ENCODE peak calls at places on chromosome 19, in eight cellular contexts. F is CD8-positive, alpha-beta T cell; P is AG10803; Z is thoracic aorta; L is WTC11; C is neural crest cell; Y is fibroblast of pulmonary artery; A is progenitor cell of endocrine pancreas. G is an unnamed sample.
A peak's percentile ranks its signal among the peaks of the same experiment; 100 is the strongest.

GRCh38 chr19:41882568-41883462 is at the start of gene ARHGEF1:
- DNase-seq in F (peak; percentile 64), P (peak; percentile 27), Z (no peak), L (peak; percentile 56), C (no peak), Y (no peak), A (no peak), G (peak; percentile 67)

GRCh38 chr19:56104423-56104822 is 16.7 kb downstream of the ZNF787 start:
- DNase-seq in F (no peak), P (no peak), Z (no peak), L (no peak), C (no peak), Y (no peak), A (no peak), G (no peak)

GRCh38 chr19:17026041-17026658 is 460 bp downstream of the CPAMD8 start:
- DNase-seq in F (peak; percentile 20), P (no peak), Z (no peak), L (no peak), C (no peak), Y (no peak), A (peak; percentile 23), G (no peak)

GRCh38 chr19:40398417-40399056 is 8.6 kb upstream of the HIPK4 start:
- DNase-seq in F (peak; percentile 39), P (no peak), Z (no peak), L (peak; percentile 92), C (no peak), Y (no peak), A (no peak), G (no peak)

GRCh38 chr19:44847144-44848035 is 1.3 kb downstream of the NECTIN2 start:
- DNase-seq in F (no peak), P (peak; percentile 50), Z (no peak), L (peak; percentile 74), C (peak; percentile 20), Y (peak; percentile 50), A (peak; percentile 65), G (peak; percentile 77)

GRCh38 chr19:10774893-10775292 is 57.0 kb downstream of the DNM2 start:
- DNase-seq in F (no peak), P (no peak), Z (no peak), L (no peak), C (no peak), Y (no peak), A (no peak), G (no peak)

GRCh38 chr19:47243776-47244547 is 12.4 kb upstream of the CCDC9 start:
- DNase-seq in F (peak; percentile 81), P (peak; percentile 98), Z (peak; percentile 61), L (peak; percentile 95), C (peak; percentile 95), Y (peak; percentile 98), A (peak; percentile 96), G (peak; percentile 99)

GRCh38 chr19:49414256-49414655 is 9.0 kb downstream of the PTH2 start:
- DNase-seq in F (no peak), P (no peak), Z (no peak), L (no peak), C (no peak), Y (no peak), A (no peak), G (no peak)

GRCh38 chr19:6227941-6228325 is 51.8 kb downstream of the MLLT1 start:
- DNase-seq in F (no peak), P (no peak), Z (no peak), L (no peak), C (no peak), Y (no peak), A (no peak), G (no peak)

GRCh38 chr19:33905473-33905936 is 108.8 kb downstream of the KCTD15 start:
- DNase-seq in F (no peak), P (no peak), Z (no peak), L (peak; percentile 54), C (no peak), Y (no peak), A (peak; percentile 19), G (peak; percentile 73)

GRCh38 chr19:11332822-11333221 is 6.6 kb downstream of the RAB3D start:
- DNase-seq in F (no peak), P (no peak), Z (no peak), L (no peak), C (no peak), Y (no peak), A (no peak), G (no peak)

GRCh38 chr19:29531458-29532025 is 5.7 kb downstream of the VSTM2B start:
- DNase-seq in F (no peak), P (no peak), Z (no peak), L (no peak), C (no peak), Y (no peak), A (no peak), G (no peak)

GRCh38 chr19:6298413-6298812 is 18.6 kb upstream of the MLLT1 start:
- DNase-seq in F (no peak), P (no peak), Z (no peak), L (no peak), C (no peak), Y (no peak), A (no peak), G (no peak)

GRCh38 chr19:49712397-49712859 is 21.5 kb downstream of the CPT1C start:
- DNase-seq in F (no peak), P (peak; percentile 79), Z (no peak), L (peak; percentile 93), C (peak; percentile 28), Y (peak; percentile 60), A (no peak), G (no peak)

GRCh38 chr19:16143399-16144215 is at the start of gene HSH2D:
- DNase-seq in F (peak; percentile 75), P (no peak), Z (no peak), L (peak; percentile 73), C (no peak), Y (no peak), A (no peak), G (no peak)

GRCh38 chr19:58586131-58586765 is 13.1 kb upstream of the MZF1 start:
- DNase-seq in F (no peak), P (no peak), Z (no peak), L (no peak), C (peak; percentile 0), Y (no peak), A (peak; percentile 6), G (no peak)

GRCh38 chr19:43739836-43740235 is 14.9 kb downstream of the SMG9 start:
- DNase-seq in F (no peak), P (no peak), Z (no peak), L (no peak), C (no peak), Y (no peak), A (no peak), G (no peak)

GRCh38 chr19:19777692-19778091 is 43.9 kb downstream of the ZNF506 start:
- DNase-seq in F (no peak), P (no peak), Z (no peak), L (no peak), C (no peak), Y (no peak), A (no peak), G (no peak)

GRCh38 chr19:19775891-19776205 is 42.9 kb upstream of the ZNF14 start:
- DNase-seq in F (no peak), P (no peak), Z (no peak), L (no peak), C (no peak), Y (no peak), A (no peak), G (no peak)

GRCh38 chr19:19778666-19779065 is 42.9 kb downstream of the ZNF506 start:
- DNase-seq in F (no peak), P (no peak), Z (no peak), L (no peak), C (no peak), Y (no peak), A (no peak), G (no peak)

GRCh38 chr19:19774354-19775033 is 41.6 kb upstream of the ZNF14 start:
- DNase-seq in F (no peak), P (no peak), Z (no peak), L (no peak), C (no peak), Y (no peak), A (no peak), G (no peak)

GRCh38 chr19:19776206-19777008 is 43.5 kb upstream of the ZNF14 start:
- DNase-seq in F (peak; percentile 86), P (peak; percentile 98), Z (peak; percentile 94), L (peak; percentile 99), C (peak; percentile 94), Y (peak; percentile 99), A (peak; percentile 97), G (peak; percentile 96)
- TF ChIP-seq CTCF in F (no peak), P (no peak), Z (no peak), L (no peak), C (no peak), Y (no peak), A (no peak), G (no peak)

DNA sequence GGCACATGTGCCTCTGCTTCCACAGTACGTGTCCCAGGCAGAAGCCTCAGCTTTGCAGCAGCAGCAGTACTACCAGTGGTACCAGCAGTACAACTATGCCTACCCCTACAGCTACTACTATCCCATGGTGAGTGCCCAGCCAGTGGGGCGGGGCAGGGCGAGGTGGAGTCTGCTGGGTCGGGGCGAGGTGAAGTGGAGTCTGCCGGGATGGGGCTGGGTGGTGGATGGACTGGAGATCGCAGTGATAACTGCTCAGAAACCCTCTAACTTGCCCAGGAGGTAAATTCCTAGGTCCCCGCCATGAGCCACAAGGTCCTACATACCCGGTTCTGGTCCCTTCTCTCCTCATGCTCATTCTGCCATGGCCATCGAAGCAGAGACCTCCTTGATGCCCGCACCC is 3.6 kb downstream of the LENG8 start:
- DNase-seq in F (no peak), P (no peak), Z (no peak), L (no peak), C (no peak), Y (no peak), A (no peak), G (no peak)
- TF ChIP-seq CTCF in F (no peak), P (no peak), Z (no peak), L (no peak), C (no peak), Y (no peak), A (no peak), G (no peak)

GRCh38 chr19:14136509-14137281 is at the start of gene ASF1B:
- DNase-seq in F (peak; percentile 93), P (peak; percentile 100), Z (peak; percentile 95), L (peak; percentile 98), C (peak; percentile 95), Y (peak; percentile 100), A (peak; percentile 97), G (peak; percentile 98)
- TF ChIP-seq CTCF in F (peak; percentile 68), P (peak; percentile 57), Z (peak; percentile 60), L (no peak), C (peak; percentile 71), Y (peak; percentile 43), A (peak; percentile 70), G (peak; percentile 60)

GRCh38 chr19:14103310-14103709 is 12.8 kb upstream of the SAMD1 start:
- DNase-seq in F (no peak), P (no peak), Z (no peak), L (no peak), C (no peak), Y (no peak), A (no peak), G (no peak)

GRCh38 chr19:14107581-14108461 is 9.7 kb downstream of the PRKACA start:
- DNase-seq in F (no peak), P (no peak), Z (no peak), L (no peak), C (no peak), Y (peak; percentile 82), A (no peak), G (no peak)

GRCh38 chr19:14110650-14111049 is 6.9 kb downstream of the PRKACA start:
- DNase-seq in F (no peak), P (no peak), Z (no peak), L (no peak), C (no peak), Y (no peak), A (no peak), G (no peak)

GRCh38 chr19:14105680-14106079 is 11.9 kb downstream of the PRKACA start:
- DNase-seq in F (no peak), P (no peak), Z (no peak), L (no peak), C (no peak), Y (no peak), A (no peak), G (no peak)

GRCh38 chr19:14106840-14107239 is 10.7 kb downstream of the PRKACA start:
- DNase-seq in F (no peak), P (no peak), Z (no peak), L (no peak), C (no peak), Y (no peak), A (no peak), G (no peak)
- TF ChIP-seq CTCF in F (no peak), P (no peak), Z (no peak), L (no peak), C (no peak), Y (no peak), A (no peak), G (no peak)

G was measured in endothelial cell.